ENCODE peak calls at places on chromosome 10, in seven cellular contexts. One of them, this sample, is unnamed.

GRCh38 chr10:114174462-114175190 is 623 bp upstream of the CCDC186 start:
- DNase-seq in anterior cingulate cortex: peak
- DNase-seq in stimulated activated CD8-positive, alpha-beta memory T cell treated with anti-CD3 and anti-CD28 coated beads, Interleukin-12 subunit alpha, Interleukin-12 subunit beta, amount 100 ng/mL, for 1 hour: peak
- DNase-seq in esophagus squamous epithelium: peak
- DNase-seq in fibroblast of the aortic adventitia: peak
- DNase-seq in GM10248: no peak
- DNase-seq in neuronal stem cell: no peak
- DNase-seq in this sample: peak

GRCh38 chr10:114188876-114189275 is 9.7 kb downstream of the TDRD1 start:
- DNase-seq in anterior cingulate cortex: no peak
- DNase-seq in stimulated activated CD8-positive, alpha-beta memory T cell treated with anti-CD3 and anti-CD28 coated beads, Interleukin-12 subunit alpha, Interleukin-12 subunit beta, amount 100 ng/mL, for 1 hour: no peak
- DNase-seq in esophagus squamous epithelium: no peak
- DNase-seq in fibroblast of the aortic adventitia: no peak
- DNase-seq in GM10248: no peak
- DNase-seq in neuronal stem cell: no peak
- DNase-seq in this sample: no peak

GRCh38 chr10:3107426-3107961 is 40.1 kb downstream of the PFKP start:
- DNase-seq in anterior cingulate cortex: peak
- DNase-seq in stimulated activated CD8-positive, alpha-beta memory T cell treated with anti-CD3 and anti-CD28 coated beads, Interleukin-12 subunit alpha, Interleukin-12 subunit beta, amount 100 ng/mL, for 1 hour: no peak
- DNase-seq in esophagus squamous epithelium: no peak
- DNase-seq in fibroblast of the aortic adventitia: peak
- DNase-seq in GM10248: no peak
- DNase-seq in neuronal stem cell: no peak
- DNase-seq in this sample: no peak

GRCh38 chr10:120607016-120607709 is 150.1 kb downstream of the PLPP4 start:
- DNase-seq in anterior cingulate cortex: no peak
- DNase-seq in stimulated activated CD8-positive, alpha-beta memory T cell treated with anti-CD3 and anti-CD28 coated beads, Interleukin-12 subunit alpha, Interleukin-12 subunit beta, amount 100 ng/mL, for 1 hour: no peak
- DNase-seq in esophagus squamous epithelium: no peak
- DNase-seq in fibroblast of the aortic adventitia: peak
- DNase-seq in GM10248: no peak
- DNase-seq in neuronal stem cell: no peak
- DNase-seq in this sample: no peak

GRCh38 chr10:124594240-124594639 is 132.6 kb downstream of the LHPP start:
- DNase-seq in anterior cingulate cortex: no peak
- DNase-seq in stimulated activated CD8-positive, alpha-beta memory T cell treated with anti-CD3 and anti-CD28 coated beads, Interleukin-12 subunit alpha, Interleukin-12 subunit beta, amount 100 ng/mL, for 1 hour: no peak
- DNase-seq in esophagus squamous epithelium: no peak
- DNase-seq in fibroblast of the aortic adventitia: peak
- DNase-seq in GM10248: no peak
- DNase-seq in neuronal stem cell: no peak
- DNase-seq in this sample: no peak

GRCh38 chr10:47285381-47286115 is 14.4 kb upstream of the GDF10 start:
- DNase-seq in anterior cingulate cortex: no peak
- DNase-seq in stimulated activated CD8-positive, alpha-beta memory T cell treated with anti-CD3 and anti-CD28 coated beads, Interleukin-12 subunit alpha, Interleukin-12 subunit beta, amount 100 ng/mL, for 1 hour: no peak
- DNase-seq in esophagus squamous epithelium: no peak
- DNase-seq in fibroblast of the aortic adventitia: no peak
- DNase-seq in GM10248: no peak
- DNase-seq in neuronal stem cell: no peak
- DNase-seq in this sample: no peak

GRCh38 chr10:7421519-7421918 is 10.7 kb upstream of the SFMBT2 start:
- DNase-seq in anterior cingulate cortex: no peak
- DNase-seq in stimulated activated CD8-positive, alpha-beta memory T cell treated with anti-CD3 and anti-CD28 coated beads, Interleukin-12 subunit alpha, Interleukin-12 subunit beta, amount 100 ng/mL, for 1 hour: no peak
- DNase-seq in esophagus squamous epithelium: no peak
- DNase-seq in fibroblast of the aortic adventitia: no peak
- DNase-seq in GM10248: no peak
- DNase-seq in neuronal stem cell: no peak
- DNase-seq in this sample: no peak

GRCh38 chr10:36730316-36730715 is 395.1 kb upstream of the ANKRD30A start:
- DNase-seq in anterior cingulate cortex: no peak
- DNase-seq in stimulated activated CD8-positive, alpha-beta memory T cell treated with anti-CD3 and anti-CD28 coated beads, Interleukin-12 subunit alpha, Interleukin-12 subunit beta, amount 100 ng/mL, for 1 hour: no peak
- DNase-seq in esophagus squamous epithelium: no peak
- DNase-seq in fibroblast of the aortic adventitia: no peak
- DNase-seq in GM10248: no peak
- DNase-seq in neuronal stem cell: no peak
- DNase-seq in this sample: no peak

GRCh38 chr10:77319557-77319956 is 318.1 kb downstream of the KCNMA1 start:
- DNase-seq in anterior cingulate cortex: no peak
- DNase-seq in stimulated activated CD8-positive, alpha-beta memory T cell treated with anti-CD3 and anti-CD28 coated beads, Interleukin-12 subunit alpha, Interleukin-12 subunit beta, amount 100 ng/mL, for 1 hour: no peak
- DNase-seq in esophagus squamous epithelium: no peak
- DNase-seq in fibroblast of the aortic adventitia: peak
- DNase-seq in GM10248: no peak
- DNase-seq in neuronal stem cell: no peak
- DNase-seq in this sample: no peak

GRCh38 chr10:51029172-51029641 is 45.1 kb upstream of the PRKG1 start:
- DNase-seq in anterior cingulate cortex: no peak
- DNase-seq in stimulated activated CD8-positive, alpha-beta memory T cell treated with anti-CD3 and anti-CD28 coated beads, Interleukin-12 subunit alpha, Interleukin-12 subunit beta, amount 100 ng/mL, for 1 hour: no peak
- DNase-seq in esophagus squamous epithelium: no peak
- DNase-seq in fibroblast of the aortic adventitia: peak
- DNase-seq in GM10248: no peak
- DNase-seq in neuronal stem cell: no peak
- DNase-seq in this sample: no peak

GRCh38 chr10:7260912-7261700 is 149.7 kb downstream of the SFMBT2 start:
- DNase-seq in anterior cingulate cortex: no peak
- DNase-seq in stimulated activated CD8-positive, alpha-beta memory T cell treated with anti-CD3 and anti-CD28 coated beads, Interleukin-12 subunit alpha, Interleukin-12 subunit beta, amount 100 ng/mL, for 1 hour: no peak
- DNase-seq in esophagus squamous epithelium: no peak
- DNase-seq in fibroblast of the aortic adventitia: peak
- DNase-seq in GM10248: no peak
- DNase-seq in neuronal stem cell: no peak
- DNase-seq in this sample: no peak

GRCh38 chr10:33314788-33315561 is 19.5 kb downstream of the NRP1 start:
- DNase-seq in anterior cingulate cortex: no peak
- DNase-seq in stimulated activated CD8-positive, alpha-beta memory T cell treated with anti-CD3 and anti-CD28 coated beads, Interleukin-12 subunit alpha, Interleukin-12 subunit beta, amount 100 ng/mL, for 1 hour: no peak
- DNase-seq in esophagus squamous epithelium: no peak
- DNase-seq in fibroblast of the aortic adventitia: peak
- DNase-seq in GM10248: no peak
- DNase-seq in neuronal stem cell: no peak
- DNase-seq in this sample: no peak

GRCh38 chr10:22710139-22710745 is 4.1 kb downstream of the PIP4K2A start:
- DNase-seq in anterior cingulate cortex: no peak
- DNase-seq in stimulated activated CD8-positive, alpha-beta memory T cell treated with anti-CD3 and anti-CD28 coated beads, Interleukin-12 subunit alpha, Interleukin-12 subunit beta, amount 100 ng/mL, for 1 hour: no peak
- DNase-seq in esophagus squamous epithelium: no peak
- DNase-seq in fibroblast of the aortic adventitia: peak
- DNase-seq in GM10248: no peak
- DNase-seq in neuronal stem cell: no peak
- DNase-seq in this sample: no peak

GRCh38 chr10:123156091-123156490 is 1.9 kb downstream of the BUB3 start:
- DNase-seq in anterior cingulate cortex: no peak
- DNase-seq in stimulated activated CD8-positive, alpha-beta memory T cell treated with anti-CD3 and anti-CD28 coated beads, Interleukin-12 subunit alpha, Interleukin-12 subunit beta, amount 100 ng/mL, for 1 hour: no peak
- DNase-seq in esophagus squamous epithelium: no peak
- DNase-seq in fibroblast of the aortic adventitia: peak
- DNase-seq in GM10248: no peak
- DNase-seq in neuronal stem cell: no peak
- DNase-seq in this sample: no peak

GRCh38 chr10:118412132-118412531 is 70.0 kb upstream of the FAM204A start:
- DNase-seq in anterior cingulate cortex: no peak
- DNase-seq in stimulated activated CD8-positive, alpha-beta memory T cell treated with anti-CD3 and anti-CD28 coated beads, Interleukin-12 subunit alpha, Interleukin-12 subunit beta, amount 100 ng/mL, for 1 hour: no peak
- DNase-seq in esophagus squamous epithelium: no peak
- DNase-seq in fibroblast of the aortic adventitia: no peak
- DNase-seq in GM10248: no peak
- DNase-seq in neuronal stem cell: no peak
- DNase-seq in this sample: no peak

GRCh38 chr10:42953684-42954674 is 122.9 kb upstream of the RET start:
- DNase-seq in anterior cingulate cortex: no peak
- DNase-seq in stimulated activated CD8-positive, alpha-beta memory T cell treated with anti-CD3 and anti-CD28 coated beads, Interleukin-12 subunit alpha, Interleukin-12 subunit beta, amount 100 ng/mL, for 1 hour: no peak
- DNase-seq in esophagus squamous epithelium: no peak
- DNase-seq in fibroblast of the aortic adventitia: no peak
- DNase-seq in GM10248: no peak
- DNase-seq in neuronal stem cell: no peak
- DNase-seq in this sample: no peak

GRCh38 chr10:132522521-132523411 is 14.8 kb upstream of the INPP5A start:
- DNase-seq in anterior cingulate cortex: no peak
- DNase-seq in stimulated activated CD8-positive, alpha-beta memory T cell treated with anti-CD3 and anti-CD28 coated beads, Interleukin-12 subunit alpha, Interleukin-12 subunit beta, amount 100 ng/mL, for 1 hour: no peak
- DNase-seq in esophagus squamous epithelium: no peak
- DNase-seq in fibroblast of the aortic adventitia: no peak
- DNase-seq in GM10248: no peak
- DNase-seq in neuronal stem cell: no peak
- DNase-seq in this sample: no peak

GRCh38 chr10:29648983-29649268 is 14.2 kb upstream of the SVIL start:
- DNase-seq in anterior cingulate cortex: no peak
- DNase-seq in stimulated activated CD8-positive, alpha-beta memory T cell treated with anti-CD3 and anti-CD28 coated beads, Interleukin-12 subunit alpha, Interleukin-12 subunit beta, amount 100 ng/mL, for 1 hour: no peak
- DNase-seq in esophagus squamous epithelium: no peak
- DNase-seq in fibroblast of the aortic adventitia: peak
- DNase-seq in GM10248: no peak
- DNase-seq in neuronal stem cell: no peak
- DNase-seq in this sample: no peak

GRCh38 chr10:48551796-48552591 is 52.9 kb downstream of the ARHGAP22 start:
- DNase-seq in anterior cingulate cortex: peak
- DNase-seq in stimulated activated CD8-positive, alpha-beta memory T cell treated with anti-CD3 and anti-CD28 coated beads, Interleukin-12 subunit alpha, Interleukin-12 subunit beta, amount 100 ng/mL, for 1 hour: no peak
- DNase-seq in esophagus squamous epithelium: no peak
- DNase-seq in fibroblast of the aortic adventitia: peak
- DNase-seq in GM10248: peak
- DNase-seq in neuronal stem cell: peak
- DNase-seq in this sample: no peak

GRCh38 chr10:105252908-105253307 is 611.8 kb downstream of the SORCS3 start:
- DNase-seq in anterior cingulate cortex: no peak
- DNase-seq in stimulated activated CD8-positive, alpha-beta memory T cell treated with anti-CD3 and anti-CD28 coated beads, Interleukin-12 subunit alpha, Interleukin-12 subunit beta, amount 100 ng/mL, for 1 hour: no peak
- DNase-seq in esophagus squamous epithelium: no peak
- DNase-seq in fibroblast of the aortic adventitia: no peak
- DNase-seq in GM10248: no peak
- DNase-seq in neuronal stem cell: no peak
- DNase-seq in this sample: no peak

This sample was measured in NK-92 treated with Interleukin-12 subunit alpha and Interleukin-12 subunit beta, amount 100 ng/mL, for 24 hours.